ENCODE peak calls at places on chromosomes 5 and 9, in six cellular contexts. K, J, V, H, A and P are unnamed samples.

GRCh38 chr5:111372799-111373198 is 139.5 kb downstream of the STARD4 start:
- DNase-seq in J (no peak), A (no peak), H (no peak), K (no peak), V (no peak), P (no peak)

GRCh38 chr9:79408617-79409016 is 163.1 kb upstream of the TLE4 start:
- DNase-seq in K (no peak), A (no peak), J (no peak), V (no peak), H (no peak), P (peak; percentile 57)

GRCh38 chr9:104944871-104945270 is 16.9 kb upstream of the ABCA1 start:
- DNase-seq in H (no peak), K (no peak), V (no peak), A (no peak), J (no peak), P (no peak)

GRCh38 chr9:86637515-86637914 is 283.3 kb upstream of the TUT7 start:
- DNase-seq in J (peak; percentile 1), A (peak; percentile 7), K (peak; percentile 58), H (peak; percentile 21), V (peak; percentile 28), P (peak; percentile 28)

GRCh38 chr5:136717917-136718316 is 352.6 kb upstream of the TRPC7 start:
- DNase-seq in V (no peak), J (no peak), K (no peak), H (no peak), A (no peak), P (no peak)

GRCh38 chr5:37471666-37472197 is 92.6 kb downstream of the WDR70 start:
- DNase-seq in K (no peak), V (no peak), J (no peak), A (no peak), H (no peak), P (no peak)

GRCh38 chr9:88243736-88244135 is 105.5 kb upstream of the SPATA31C2 start:
- DNase-seq in V (no peak), H (no peak), A (no peak), K (no peak), J (no peak), P (no peak)

GRCh38 chr9:134057311-134057665 is 10.5 kb downstream of the BRD3 start:
- DNase-seq in H (no peak), K (no peak), J (no peak), V (no peak), A (no peak), P (no peak)

GRCh38 chr9:97668485-97668884 is 28.7 kb downstream of the XPA start:
- DNase-seq in V (peak; percentile 44), J (no peak), K (no peak), A (no peak), H (no peak), P (no peak)

GRCh38 chr5:17019324-17019723 is 83.2 kb upstream of the MYO10 start:
- DNase-seq in K (peak; percentile 27), J (no peak), A (no peak), V (no peak), H (no peak), P (peak; percentile 52)

GRCh38 chr9:116589392-116590354 is 97.4 kb upstream of the TRIM32 start:
- DNase-seq in H (peak; percentile 78), A (peak; percentile 3), J (no peak), V (peak; percentile 53), K (peak; percentile 89), P (peak; percentile 82)

GRCh38 chr9:5524090-5524489 is 13.8 kb downstream of the PDCD1LG2 start:
- DNase-seq in V (no peak), H (no peak), J (no peak), A (no peak), K (no peak), P (no peak)

GRCh38 chr9:97425992-97426336 is 14.1 kb downstream of the TDRD7 start:
- DNase-seq in H (no peak), K (peak; percentile 12), A (no peak), V (no peak), J (no peak), P (peak; percentile 57)